ENCODE peak calls at places on chromosomes 6 and 20, in six cellular contexts. P is NCI-H1092 treated with DMSO at 0.1 percent for 48 hours; Q is naive thymus-derived CD8-positive, alpha-beta T cell; C is glomerular endothelial cell; T is heart right ventricle; Y is nucleus accumbens. D is an unnamed sample.

GRCh38 chr6:33967966-33968724 is 164.3 kb upstream of the MLN start:
- DNase-seq in C (no peak), Q (no peak), T (no peak), Y (no peak), P (peak), D (no peak)

GRCh38 chr20:3238616-3239025 is 369 bp downstream of the SLC4A11 start:
- DNase-seq in T (peak), Y (no peak), C (no peak), P (no peak), Q (peak), D (no peak)

GRCh38 chr20:13029687-13030510 is 21.1 kb downstream of the SPTLC3 start:
- DNase-seq in T (no peak), Y (no peak), Q (no peak), P (no peak), C (no peak), D (peak)

GRCh38 chr20:6583134-6583738 is 184.2 kb upstream of the BMP2 start:
- DNase-seq in Q (no peak), P (peak), Y (no peak), C (no peak), T (peak), D (no peak)

GRCh38 chr20:19300395-19300794 is 88.0 kb downstream of the SLC24A3 start:
- DNase-seq in T (no peak), P (no peak), Y (no peak), Q (no peak), C (no peak), D (no peak)

GRCh38 chr6:148746363-148747144 is at the start of gene UST:
- DNase-seq in P (peak), Q (peak), C (no peak), Y (peak), T (peak), D (no peak)

GRCh38 chr6:123953920-123954319 is 150.3 kb downstream of the NKAIN2 start:
- DNase-seq in Q (no peak), T (no peak), Y (no peak), P (no peak), C (no peak), D (no peak)

GRCh38 chr6:62217866-62218265 is 68.2 kb downstream of the KHDRBS2 start:
- DNase-seq in P (no peak), Y (no peak), C (no peak), T (no peak), Q (no peak), D (no peak)

GRCh38 chr6:69801225-69801624 is 4.4 kb upstream of the LMBRD1 start:
- DNase-seq in Q (no peak), T (no peak), P (no peak), Y (no peak), C (no peak), D (no peak)

GRCh38 chr20:25695532-25696383 is 895 bp downstream of the ZNF337 start:
- DNase-seq in Y (no peak), C (no peak), Q (no peak), T (no peak), P (no peak), D (no peak)

GRCh38 chr20:5393218-5393870 is 76.6 kb upstream of the PROKR2 start:
- DNase-seq in Y (no peak), T (no peak), P (peak), Q (no peak), C (no peak), D (no peak)